ENCODE peak calls at places on chromosomes 7 and 10, in eight cellular contexts. N is H9; H is CD8-positive, alpha-beta T cell; D is astrocyte; Y is fibroblast of mammary gland; X is HFFc6; V is RWPE2; Z is NB4. T is an unnamed sample.
A peak's percentile ranks its signal among the peaks of the same experiment; 100 is the strongest.

GRCh38 chr10:31999836-32000235 is 56.4 kb downstream of the KIF5B start:
- DNase-seq in Z (no peak), D (no peak), H (no peak), X (no peak), N (no peak), V (no peak), Y (no peak), T (no peak)

GRCh38 chr7:2452074-2452507 is 24.1 kb downstream of the GRIFIN start:
- DNase-seq in Y (no peak), Z (peak; percentile 40), D (no peak), N (no peak), V (no peak), X (no peak), H (no peak), T (no peak)

GRCh38 chr7:47328392-47329319 is 253.3 kb downstream of the TNS3 start:
- DNase-seq in V (no peak), N (no peak), D (no peak), X (no peak), Z (peak; percentile 59), Y (no peak), H (no peak), T (no peak)

GRCh38 chr7:3482147-3482921 is 181.3 kb downstream of the SDK1 start:
- DNase-seq in H (no peak), V (no peak), Z (peak; percentile 36), N (peak; percentile 80), D (peak; percentile 29), Y (peak; percentile 25), X (no peak), T (peak; percentile 25)

GRCh38 chr7:32515890-32516550 is 20.7 kb downstream of the AVL9 start:
- DNase-seq in Y (no peak), H (no peak), Z (no peak), X (no peak), V (no peak), D (peak; percentile 64), N (no peak), T (no peak)

GRCh38 chr7:93119191-93119905 is 1.6 kb upstream of the SAMD9 start:
- DNase-seq in X (peak; percentile 42), N (no peak), V (no peak), Y (no peak), H (no peak), Z (no peak), D (peak; percentile 12), T (no peak)

GRCh38 chr7:155219154-155219531 is 78.5 kb upstream of the INSIG1 start:
- DNase-seq in N (no peak), Y (no peak), Z (no peak), D (no peak), H (no peak), X (no peak), V (no peak), T (no peak)

GRCh38 chr7:48041665-48041995 is 6.3 kb downstream of the C7orf57 start:
- DNase-seq in V (no peak), H (no peak), D (peak; percentile 61), Y (peak; percentile 45), X (peak; percentile 64), N (no peak), Z (no peak), T (no peak)

GRCh38 chr10:28280652-28281051 is 22.2 kb downstream of the MPP7 start:
- DNase-seq in X (peak; percentile 39), H (no peak), Y (no peak), Z (no peak), D (peak; percentile 82), N (no peak), V (no peak), T (no peak)

GRCh38 chr7:94391716-94392390 is 2.8 kb upstream of the COL1A2 start:
- DNase-seq in X (peak; percentile 70), V (no peak), H (no peak), Y (peak; percentile 72), D (peak; percentile 88), Z (no peak), N (peak; percentile 34), T (no peak)

GRCh38 chr7:28346972-28347371 is 65.3 kb upstream of the CREB5 start:
- DNase-seq in N (no peak), V (no peak), D (no peak), Z (no peak), Y (no peak), X (no peak), H (no peak), T (no peak)

GRCh38 chr7:129499915-129500463 is 2.3 kb upstream of the SMKR1 start:
- DNase-seq in D (no peak), X (no peak), N (no peak), Y (no peak), Z (no peak), V (no peak), H (no peak), T (no peak)

GRCh38 chr7:98836811-98837631 is 32.8 kb downstream of the TMEM130 start:
- DNase-seq in H (no peak), Z (peak; percentile 71), X (no peak), N (peak; percentile 87), Y (peak; percentile 20), V (no peak), D (no peak), T (peak; percentile 52)

GRCh38 chr7:27899601-27900000 is 159.6 kb downstream of the TAX1BP1 start:
- DNase-seq in X (no peak), V (no peak), Z (peak; percentile 19), N (no peak), D (no peak), H (no peak), Y (peak; percentile 11), T (no peak)

GRCh38 chr10:55867848-55868247 is 493.2 kb downstream of the ZWINT start:
- DNase-seq in N (no peak), Y (no peak), Z (no peak), V (no peak), X (no peak), H (no peak), D (no peak), T (no peak)

GRCh38 chr7:3696113-3696512 is 395.1 kb downstream of the SDK1 start:
- DNase-seq in Z (no peak), N (no peak), H (no peak), X (no peak), D (no peak), V (no peak), Y (no peak), T (no peak)

GRCh38 chr7:100863406-100863950 is 3.7 kb upstream of the TRIP6 start:
- DNase-seq in N (no peak), V (peak; percentile 30), Y (no peak), X (no peak), Z (no peak), H (no peak), D (peak; percentile 63), T (no peak)

GRCh38 chr10:3763035-3763456 is 22.0 kb downstream of the KLF6 start:
- DNase-seq in V (peak; percentile 97), X (no peak), D (peak; percentile 71), Y (peak; percentile 66), H (no peak), Z (no peak), N (no peak), T (no peak)

GRCh38 chr7:128830231-128831177 is at the start of gene FLNC:
- DNase-seq in N (no peak), X (peak; percentile 65), Z (peak; percentile 51), H (peak; percentile 39), V (no peak), Y (peak; percentile 42), D (peak; percentile 50), T (peak; percentile 34)

GRCh38 chr10:43230101-43230908 is 36.6 kb downstream of the RASGEF1A start:
- DNase-seq in Y (no peak), H (no peak), X (no peak), N (peak; percentile 33), Z (no peak), D (no peak), V (no peak), T (no peak)
- TF ChIP-seq CTCF in Y (no peak), H (no peak), X (no peak), N (peak; percentile 58), Z (no peak), D (no peak), V (no peak), T (no peak)

GRCh38 chr7:139341058-139341775 is at the start of gene FMC1:
- DNase-seq in V (peak; percentile 90), H (peak; percentile 81), Z (peak; percentile 98), X (peak; percentile 92), N (peak; percentile 95), Y (peak; percentile 94), D (peak; percentile 90), T (peak; percentile 83)
- TF ChIP-seq CTCF in V (peak; percentile 26), H (peak; percentile 35), Z (peak; percentile 23), X (peak; percentile 75), N (peak; percentile 40), Y (peak; percentile 4), D (peak; percentile 12), T (peak; percentile 46)

GRCh38 chr10:22006379-22006884 is 2.9 kb upstream of the DNAJC1 start:
- DNase-seq in H (no peak), D (no peak), X (no peak), Y (no peak), V (no peak), N (no peak), Z (no peak), T (no peak)

GRCh38 chr10:22002531-22003110 is 909 bp downstream of the DNAJC1 start:
- DNase-seq in V (no peak), H (peak; percentile 48), D (peak; percentile 66), N (no peak), Y (peak; percentile 67), Z (peak; percentile 44), X (peak; percentile 21), T (no peak)

GRCh38 chr10:22003964-22004281 is 393 bp upstream of the DNAJC1 start:
- DNase-seq in X (no peak), N (no peak), V (no peak), Z (no peak), H (no peak), D (no peak), Y (no peak), T (no peak)

GRCh38 chr10:22005763-22006162 is 2.2 kb upstream of the DNAJC1 start:
- DNase-seq in Y (no peak), D (no peak), N (no peak), V (no peak), H (no peak), X (no peak), Z (no peak), T (no peak)

DNA sequence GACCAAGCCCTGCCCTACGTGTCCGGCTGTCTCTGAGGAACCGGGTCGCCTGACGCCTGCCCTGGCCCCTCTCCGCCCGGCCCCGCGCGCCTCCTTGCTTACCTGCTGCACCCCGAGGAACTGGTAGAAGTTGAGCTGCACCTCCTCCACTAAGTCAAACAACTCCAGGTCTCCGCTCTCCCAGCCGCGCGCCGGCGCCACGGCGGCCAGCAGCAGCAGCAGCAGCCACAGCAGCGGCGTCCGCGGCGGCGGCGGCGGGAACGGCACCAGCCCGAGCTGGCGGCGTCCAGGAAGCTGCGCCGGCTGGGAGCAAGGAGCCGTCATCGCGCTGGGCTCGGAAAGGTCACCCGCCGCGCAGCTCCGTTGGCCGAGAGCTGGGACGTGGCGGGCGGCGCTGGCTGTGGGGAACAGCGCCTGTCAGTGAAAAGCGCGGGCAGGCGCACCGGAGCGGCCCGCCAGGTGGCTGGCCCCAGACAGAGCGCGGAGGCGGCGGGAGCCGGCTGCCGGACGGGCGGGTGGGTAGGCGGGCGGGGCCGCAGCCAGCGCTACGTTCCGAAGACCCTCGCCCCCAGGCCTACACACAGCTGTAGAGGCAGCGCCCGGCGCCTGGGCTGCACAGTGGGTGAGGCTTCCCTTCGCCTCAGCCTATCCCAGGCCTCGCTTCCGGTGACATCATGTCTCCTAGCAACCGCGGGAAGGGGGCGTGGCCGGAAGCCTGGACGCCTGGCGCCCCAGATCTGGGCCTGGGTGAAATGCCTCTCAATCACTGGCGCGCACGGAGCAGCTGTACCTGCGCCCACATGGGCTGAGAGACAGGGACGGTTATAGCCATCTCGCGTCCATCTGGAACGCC is at the start of gene DNAJC1:
- DNase-seq in V (peak; percentile 93), X (peak; percentile 89), N (peak; percentile 99), Y (peak; percentile 89), Z (peak; percentile 92), D (peak; percentile 86), H (peak; percentile 96), T (peak; percentile 97)
- TF ChIP-seq CTCF in V (no peak), X (no peak), N (no peak), Y (no peak), Z (no peak), D (no peak), H (no peak), T (peak; percentile 24)

GRCh38 chr7:1448958-1449357 is 10.3 kb downstream of the MICALL2 start:
- DNase-seq in Y (no peak), V (no peak), D (no peak), Z (no peak), X (no peak), H (no peak), N (no peak), T (no peak)
- TF ChIP-seq CTCF in Y (no peak), V (no peak), D (no peak), Z (peak; percentile 29), X (peak; percentile 36), H (no peak), N (peak; percentile 41), T (no peak)